ENCODE peak calls at places on chromosomes 1 and 21, in nine cellular contexts. V is pancreas, K is natural killer cell, M is glutamatergic neuron, S is GM23338, Y is tibial nerve, W is mammary epithelial cell, E is neural crest cell, B is Calu3. D is an unnamed sample.

GRCh38 chr21:16624468-16625102 is 888.3 kb upstream of the CXADR start:
- DNase-seq in V (no peak), K (no peak), M (peak), S (no peak), Y (no peak), W (no peak), E (no peak), B (no peak), D (no peak)

GRCh38 chr1:14996133-14997050 is 157.2 kb upstream of the TMEM51 start:
- DNase-seq in V (no peak), K (no peak), M (peak), S (no peak), Y (no peak), W (peak), E (no peak), B (no peak), D (peak)

GRCh38 chr1:30134466-30135217 is 588.7 kb downstream of the MATN1 start:
- DNase-seq in V (no peak), K (no peak), M (no peak), S (no peak), Y (no peak), W (no peak), E (no peak), B (no peak), D (no peak)

GRCh38 chr21:16588433-16588860 is 858.7 kb downstream of the USP25 start:
- DNase-seq in V (peak), K (no peak), M (peak), S (peak), Y (peak), W (peak), E (peak), B (no peak), D (peak)

GRCh38 chr1:6246497-6247295 is 2.7 kb downstream of the HES3 start:
- DNase-seq in V (peak), K (peak), M (peak), S (peak), Y (peak), W (peak), E (peak), B (peak), D (peak)

GRCh38 chr1:113320972-113321680 is 69.2 kb upstream of the MAGI3 start:
- DNase-seq in V (no peak), K (no peak), M (no peak), S (peak), Y (no peak), W (no peak), E (no peak), B (no peak), D (no peak)

GRCh38 chr1:11731719-11732283 is 4.1 kb upstream of the AGTRAP start:
- DNase-seq in V (no peak), K (no peak), M (peak), S (peak), Y (peak), W (peak), E (peak), B (no peak), D (no peak)

GRCh38 chr21:34510148-34511142 is 1.6 kb downstream of the KCNE1 start:
- DNase-seq in V (peak), K (no peak), M (peak), S (peak), Y (peak), W (peak), E (peak), B (peak), D (no peak)

GRCh38 chr1:113226118-113226517 is 153.1 kb downstream of the LRIG2 start:
- DNase-seq in V (no peak), K (no peak), M (no peak), S (no peak), Y (no peak), W (no peak), E (no peak), B (no peak), D (no peak)

GRCh38 chr1:101043776-101044175 is 18.2 kb upstream of the DPH5 start:
- DNase-seq in V (no peak), K (no peak), M (no peak), S (no peak), Y (no peak), W (peak), E (no peak), B (no peak), D (no peak)

GRCh38 chr1:21378705-21379494 is 61.0 kb upstream of the NBPF3 start:
- DNase-seq in V (no peak), K (no peak), M (no peak), S (no peak), Y (no peak), W (no peak), E (no peak), B (peak), D (no peak)

GRCh38 chr1:116873680-116874271 is 35.9 kb upstream of the PTGFRN start:
- DNase-seq in V (no peak), K (no peak), M (no peak), S (no peak), Y (no peak), W (peak), E (no peak), B (no peak), D (no peak)

GRCh38 chr1:243944429-243945160 is 94.6 kb upstream of the AKT3 start:
- DNase-seq in V (no peak), K (no peak), M (no peak), S (peak), Y (no peak), W (peak), E (no peak), B (peak), D (no peak)

GRCh38 chr1:36772837-36773495 is 261.3 kb downstream of the GRIK3 start:
- DNase-seq in V (no peak), K (no peak), M (no peak), S (no peak), Y (no peak), W (no peak), E (no peak), B (no peak), D (no peak)

GRCh38 chr1:29380532-29380931 is 144.2 kb downstream of the PTPRU start:
- DNase-seq in V (no peak), K (no peak), M (no peak), S (no peak), Y (no peak), W (peak), E (no peak), B (no peak), D (no peak)

GRCh38 chr1:156641761-156642264 is at the start of gene BCAN:
- DNase-seq in V (no peak), K (no peak), M (peak), S (peak), Y (no peak), W (no peak), E (peak), B (no peak), D (no peak)

GRCh38 chr1:170985406-170985805 is 50.1 kb downstream of the MROH9 start:
- DNase-seq in V (no peak), K (no peak), M (no peak), S (no peak), Y (no peak), W (no peak), E (no peak), B (no peak), D (no peak)

GRCh38 chr1:203039609-203040517 is 13.6 kb downstream of the PPFIA4 start:
- DNase-seq in V (no peak), K (no peak), M (peak), S (peak), Y (no peak), W (peak), E (peak), B (peak), D (peak)

GRCh38 chr21:16644690-16645089 is 868.2 kb upstream of the CXADR start:
- DNase-seq in V (no peak), K (no peak), M (no peak), S (no peak), Y (no peak), W (peak), E (no peak), B (no peak), D (no peak)

GRCh38 chr21:46035809-46036695 is 54.5 kb downstream of the COL6A1 start:
- DNase-seq in V (no peak), K (no peak), M (no peak), S (no peak), Y (no peak), W (no peak), E (no peak), B (no peak), D (no peak)

DNA sequence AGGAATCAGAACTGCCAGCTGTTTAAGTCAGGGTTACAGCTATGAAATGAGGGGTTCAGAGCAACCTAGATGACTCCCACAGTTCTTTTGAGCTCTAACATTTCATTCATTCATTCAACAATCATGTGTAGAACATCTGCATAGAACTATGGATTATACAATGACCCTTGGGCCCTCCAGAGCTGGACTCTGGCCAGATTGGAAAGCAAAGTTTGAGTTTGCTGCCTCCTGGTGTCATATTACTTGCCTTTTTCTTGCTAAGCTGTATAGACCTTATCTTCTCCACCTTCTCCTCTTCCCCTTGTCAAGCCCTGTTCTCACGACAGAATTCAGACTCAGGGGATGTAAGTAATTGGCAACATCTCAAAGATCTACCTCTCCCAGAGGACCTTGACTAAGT is 4.0 kb downstream of the CASQ2 start:
- DNase-seq in V (peak), K (no peak), M (no peak), S (peak), Y (no peak), W (peak), E (peak), B (peak), D (no peak)
- TF ChIP-seq CTCF in V (peak), K (no peak), M (no peak), S (peak), Y (peak), W (peak), E (peak), B (no peak), D (no peak)

GRCh38 chr1:53946252-53947171 is at the start of gene LRRC42:
- DNase-seq in V (no peak), K (no peak), M (no peak), S (peak), Y (no peak), W (no peak), E (no peak), B (no peak), D (no peak)
- TF ChIP-seq CTCF in V (no peak), K (no peak), M (no peak), S (no peak), Y (peak), W (peak), E (no peak), B (no peak), D (no peak)

DNA sequence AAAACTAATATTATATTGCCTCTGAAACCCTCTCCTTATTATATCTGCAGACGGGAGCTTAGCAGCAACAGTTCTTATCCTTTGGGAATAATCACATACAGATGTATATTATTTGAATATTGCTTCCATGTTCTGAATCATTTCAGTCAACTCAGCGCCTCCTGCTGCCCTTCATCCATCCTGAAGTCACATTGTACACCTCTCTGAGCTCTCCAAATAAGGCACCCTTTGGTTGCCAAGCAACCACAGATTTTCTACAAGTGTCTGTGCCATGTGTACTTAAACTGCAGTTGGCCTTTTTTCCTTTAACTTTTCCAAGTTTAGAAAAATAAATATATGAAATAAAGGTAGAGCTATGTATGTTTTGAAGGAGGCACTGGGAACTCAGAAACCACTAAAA is 384.2 kb downstream of the LRRIQ3 start:
- DNase-seq in V (no peak), K (no peak), M (no peak), S (no peak), Y (no peak), W (peak), E (no peak), B (no peak), D (no peak)
- TF ChIP-seq CTCF in V (no peak), K (no peak), M (no peak), S (no peak), Y (no peak), W (peak), E (no peak), B (no peak), D (no peak)

GRCh38 chr1:215357901-215358300 is 209.2 kb upstream of the KCTD3 start:
- DNase-seq in V (no peak), K (no peak), M (no peak), S (no peak), Y (no peak), W (no peak), E (no peak), B (no peak), D (no peak)

GRCh38 chr1:215358356-215358755 is 208.7 kb upstream of the KCTD3 start:
- DNase-seq in V (no peak), K (no peak), M (no peak), S (no peak), Y (no peak), W (no peak), E (no peak), B (no peak), D (no peak)

GRCh38 chr1:215360021-215360420 is 207.1 kb upstream of the KCTD3 start:
- DNase-seq in V (no peak), K (no peak), M (no peak), S (no peak), Y (no peak), W (no peak), E (no peak), B (no peak), D (no peak)

DNA sequence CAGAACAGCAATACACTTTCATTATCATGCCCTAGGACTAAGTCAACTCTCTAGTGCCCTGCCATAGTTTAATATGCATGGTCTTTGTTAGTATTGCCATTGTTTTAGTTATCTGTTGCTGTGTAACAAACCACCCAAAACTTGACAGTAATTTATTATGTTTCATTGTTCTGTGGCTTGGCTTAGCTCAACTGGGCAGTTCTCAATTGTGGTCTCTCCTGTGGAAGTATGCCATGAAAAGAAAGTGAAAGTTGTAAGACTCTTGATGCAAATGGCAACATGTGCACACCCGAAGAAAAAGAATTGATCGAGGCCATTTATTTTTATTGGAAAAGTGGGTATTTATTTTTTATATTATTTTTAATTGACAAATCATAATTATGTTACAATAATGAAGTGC is 206.3 kb upstream of the KCTD3 start:
- DNase-seq in V (no peak), K (no peak), M (no peak), S (no peak), Y (no peak), W (no peak), E (no peak), B (no peak), D (no peak)
- TF ChIP-seq CTCF in V (no peak), K (no peak), M (no peak), S (no peak), Y (no peak), W (no peak), E (no peak), B (no peak), D (no peak)

DNA sequence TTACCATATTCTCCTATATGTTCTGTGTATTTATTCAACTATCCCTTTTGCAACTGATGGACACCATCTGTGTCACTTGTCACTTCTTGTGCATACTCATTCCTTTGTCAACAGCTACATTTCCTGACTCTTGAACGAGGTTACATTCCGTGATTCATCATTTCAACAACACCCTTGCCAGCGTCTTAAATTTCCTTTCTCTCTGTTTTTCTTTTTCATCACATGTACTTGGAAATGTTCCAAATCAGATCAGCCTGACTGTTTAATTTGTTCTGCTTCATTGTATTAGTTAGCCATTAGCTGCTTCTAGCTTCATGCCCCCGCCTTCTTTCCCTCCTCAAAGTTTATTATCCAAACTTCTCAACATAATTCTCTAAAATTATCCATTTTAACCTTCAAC is 173.0 kb downstream of the ADGRL4 start:
- DNase-seq in V (no peak), K (no peak), M (no peak), S (no peak), Y (no peak), W (peak), E (no peak), B (peak), D (no peak)
- TF ChIP-seq CTCF in V (no peak), K (no peak), M (no peak), S (no peak), Y (no peak), W (no peak), E (no peak), B (no peak), D (no peak)

DNA sequence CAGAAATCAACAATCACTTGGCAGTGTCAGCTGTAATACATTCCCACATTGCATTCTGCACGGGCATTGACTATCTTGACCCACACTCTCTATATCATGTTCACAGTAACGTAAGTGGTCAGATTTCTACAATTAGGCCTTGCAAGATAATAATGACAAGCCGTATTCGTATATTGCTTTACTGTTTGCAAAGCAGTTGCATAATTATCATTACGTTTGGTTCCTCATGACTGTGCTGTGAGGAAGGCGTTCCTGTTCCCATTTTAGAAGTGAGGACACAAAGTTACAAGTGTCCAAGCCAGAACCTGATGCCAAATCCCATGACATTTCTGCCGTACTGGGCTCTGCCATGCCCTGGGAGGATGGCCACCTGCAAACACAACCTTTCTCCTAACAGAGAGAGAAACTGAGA is 53.5 kb upstream of the TARBP1 start:
- DNase-seq in V (peak), K (no peak), M (no peak), S (no peak), Y (no peak), W (no peak), E (no peak), B (no peak), D (no peak)
- TF ChIP-seq CTCF in V (no peak), K (no peak), M (no peak), S (no peak), Y (no peak), W (no peak), E (no peak), B (no peak), D (no peak)

GRCh38 chr1:104072915-104073371 is 323.2 kb downstream of the AMY1C start:
- DNase-seq in V (peak), K (no peak), M (no peak), S (no peak), Y (no peak), W (no peak), E (no peak), B (no peak), D (no peak)

GRCh38 chr1:104073463-104073902 is 323.8 kb downstream of the AMY1C start:
- DNase-seq in V (peak), K (no peak), M (no peak), S (no peak), Y (no peak), W (no peak), E (no peak), B (no peak), D (no peak)
- TF ChIP-seq CTCF in V (no peak), K (no peak), M (no peak), S (no peak), Y (no peak), W (no peak), E (no peak), B (no peak), D (no peak)

GRCh38 chr1:197159461-197159860 is 13.0 kb upstream of the ASPM start:
- DNase-seq in V (no peak), K (no peak), M (no peak), S (no peak), Y (no peak), W (no peak), E (no peak), B (no peak), D (no peak)

GRCh38 chr1:197152662-197153061 is 6.2 kb upstream of the ASPM start:
- DNase-seq in V (no peak), K (no peak), M (no peak), S (no peak), Y (no peak), W (no peak), E (no peak), B (no peak), D (no peak)

GRCh38 chr1:197151185-197151584 is 4.7 kb upstream of the ASPM start:
- DNase-seq in V (no peak), K (no peak), M (no peak), S (no peak), Y (no peak), W (no peak), E (no peak), B (no peak), D (no peak)

GRCh38 chr1:197156692-197157091 is 10.2 kb upstream of the ASPM start:
- DNase-seq in V (no peak), K (no peak), M (no peak), S (peak), Y (no peak), W (no peak), E (no peak), B (no peak), D (no peak)
- TF ChIP-seq CTCF in V (no peak), K (no peak), M (no peak), S (peak), Y (no peak), W (peak), E (peak), B (no peak), D (no peak)

GRCh38 chr1:183634429-183635065 is 1.0 kb downstream of the ARPC5 start:
- DNase-seq in V (no peak), K (no peak), M (no peak), S (no peak), Y (no peak), W (no peak), E (no peak), B (no peak), D (no peak)

GRCh38 chr1:183632087-183632486 is 3.5 kb downstream of the ARPC5 start:
- DNase-seq in V (no peak), K (no peak), M (no peak), S (no peak), Y (no peak), W (no peak), E (no peak), B (no peak), D (no peak)

GRCh38 chr1:183635112-183635605 is 424 bp downstream of the ARPC5 start:
- DNase-seq in V (peak), K (peak), M (peak), S (peak), Y (no peak), W (no peak), E (peak), B (peak), D (peak)

GRCh38 chr1:183632964-183633363 is 2.6 kb downstream of the ARPC5 start:
- DNase-seq in V (no peak), K (no peak), M (no peak), S (no peak), Y (no peak), W (no peak), E (no peak), B (no peak), D (no peak)

DNA sequence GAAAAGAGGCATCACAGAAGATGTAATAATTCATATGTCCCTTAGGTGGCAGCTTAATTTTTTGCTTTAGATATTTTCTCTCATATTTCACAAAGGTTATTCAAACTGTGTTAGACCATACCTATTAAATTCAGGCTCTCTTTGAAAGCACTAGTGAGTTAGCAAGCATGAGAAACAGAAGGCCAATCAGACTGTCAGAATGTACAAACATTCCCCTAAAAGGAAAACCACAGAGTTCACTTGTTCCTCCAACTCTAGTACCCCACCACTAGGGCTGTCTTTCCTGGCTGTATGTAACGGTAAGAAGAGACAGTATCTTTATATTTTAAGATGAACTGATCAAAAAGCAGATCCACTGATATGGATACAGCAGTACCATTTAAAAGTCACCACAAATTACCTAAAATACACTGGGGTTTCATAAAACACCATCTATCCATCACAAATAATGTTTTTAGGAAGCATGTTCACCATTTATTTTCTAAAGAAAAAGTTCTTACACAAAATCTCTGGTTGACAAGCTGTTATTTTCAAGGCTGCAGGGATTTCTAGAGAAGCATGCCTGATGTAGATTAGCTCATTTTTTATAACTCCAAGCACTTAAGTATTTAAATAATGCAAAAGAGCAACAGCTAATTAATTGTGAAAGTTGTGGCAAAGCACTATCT is 1.8 kb downstream of the ARPC5 start:
- DNase-seq in V (no peak), K (no peak), M (no peak), S (peak), Y (no peak), W (peak), E (no peak), B (peak), D (no peak)
- TF ChIP-seq CTCF in V (no peak), K (peak), M (peak), S (peak), Y (peak), W (peak), E (peak), B (peak), D (no peak)

D was measured in omental fat pad.